ENCODE peak calls at places on chromosomes 13 and 19, in eight cellular contexts. S is WTC11, W is SK-N-SH, V is HepG2, J is A549, M is H1, H is K562, U is GM12878. X is an unnamed sample.

GRCh38 chr13:50085063-50085462 is 69.8 kb downstream of the KCNRG start:
- DNase-seq in M (no peak), V (peak; percentile 20), S (no peak), U (no peak), J (peak; percentile 32), W (no peak), H (no peak), X (peak; percentile 47)

GRCh38 chr19:18687740-18688465 is 4.4 kb downstream of the CRTC1 start:
- DNase-seq in S (no peak), V (no peak), J (no peak), M (no peak), U (no peak), W (no peak), H (no peak), X (no peak)

GRCh38 chr13:52356327-52356726 is 49.6 kb downstream of the THSD1 start:
- DNase-seq in S (no peak), W (no peak), H (no peak), J (no peak), M (no peak), U (no peak), V (no peak), X (peak; percentile 57)

GRCh38 chr19:38975861-38976271 is 324 bp upstream of the FBXO17 start:
- DNase-seq in S (peak; percentile 29), J (peak; percentile 92), W (no peak), V (peak; percentile 60), M (peak; percentile 68), U (no peak), H (no peak), X (peak; percentile 31)

GRCh38 chr19:32661318-32661717 is 13.7 kb downstream of the ANKRD27 start:
- DNase-seq in H (no peak), U (no peak), S (no peak), W (no peak), M (no peak), J (no peak), V (peak; percentile 37), X (no peak)

GRCh38 chr13:111337206-111337605 is 16.8 kb downstream of the TEX29 start:
- DNase-seq in U (no peak), M (no peak), J (no peak), H (no peak), S (no peak), W (no peak), V (no peak), X (peak; percentile 96)

GRCh38 chr13:78323848-78324247 is 279.5 kb downstream of the POU4F1 start:
- DNase-seq in S (no peak), J (no peak), H (no peak), U (no peak), W (no peak), V (no peak), M (no peak), X (no peak)

GRCh38 chr19:44055870-44056269 is 4.0 kb downstream of the ZNF223 start:
- DNase-seq in J (no peak), S (peak; percentile 21), W (no peak), U (no peak), V (no peak), M (no peak), H (no peak), X (no peak)

GRCh38 chr19:10454267-10454666 is 33.9 kb downstream of the PDE4A start:
- DNase-seq in W (peak; percentile 86), U (no peak), H (peak; percentile 56), S (peak; percentile 81), V (no peak), M (peak; percentile 85), J (peak; percentile 36), X (peak; percentile 18)

GRCh38 chr13:94712287-94712811 is at the start of gene SOX21:
- DNase-seq in S (peak; percentile 49), V (no peak), M (peak; percentile 80), U (no peak), W (no peak), H (no peak), J (peak; percentile 48), X (no peak)

GRCh38 chr13:94711561-94712286 is 621 bp downstream of the SOX21 start:
- DNase-seq in J (peak; percentile 47), H (peak; percentile 47), U (no peak), M (no peak), S (peak; percentile 41), W (peak; percentile 54), V (no peak), X (no peak)

GRCh38 chr13:94708971-94709614 is 3.3 kb downstream of the SOX21 start:
- DNase-seq in W (no peak), S (no peak), U (no peak), H (no peak), J (no peak), V (no peak), M (no peak), X (no peak)

GRCh38 chr13:94710081-94710809 is 2.1 kb downstream of the SOX21 start:
- DNase-seq in H (no peak), U (no peak), J (no peak), V (no peak), S (no peak), W (peak; percentile 32), M (no peak), X (no peak)

GRCh38 chr13:94710881-94711560 is 1.3 kb downstream of the SOX21 start:
- DNase-seq in U (no peak), S (peak; percentile 53), J (peak; percentile 42), W (peak; percentile 86), V (no peak), M (peak; percentile 78), H (peak; percentile 54), X (no peak)
- TF ChIP-seq USF2 in U (no peak), S (no peak), J (no peak), W (no peak), V (no peak), M (no peak), H (no peak), X (no peak)

GRCh38 chr13:43878897-43879322 is 630 bp downstream of the CCDC122 start:
- DNase-seq in W (no peak), S (no peak), H (no peak), V (peak; percentile 31), M (no peak), J (peak; percentile 62), U (peak; percentile 13), X (peak; percentile 81)
- TF ChIP-seq USF2 in W (no peak), S (no peak), H (no peak), V (no peak), M (no peak), J (no peak), U (no peak), X (no peak)

GRCh38 chr19:48735031-48735615 is 5.3 kb downstream of the RASIP1 start:
- DNase-seq in V (no peak), H (no peak), S (peak; percentile 81), W (no peak), J (peak; percentile 85), U (no peak), M (peak; percentile 88), X (no peak)
- TF ChIP-seq USF2 in V (no peak), H (no peak), S (no peak), W (no peak), J (no peak), U (no peak), M (no peak), X (no peak)

DNA sequence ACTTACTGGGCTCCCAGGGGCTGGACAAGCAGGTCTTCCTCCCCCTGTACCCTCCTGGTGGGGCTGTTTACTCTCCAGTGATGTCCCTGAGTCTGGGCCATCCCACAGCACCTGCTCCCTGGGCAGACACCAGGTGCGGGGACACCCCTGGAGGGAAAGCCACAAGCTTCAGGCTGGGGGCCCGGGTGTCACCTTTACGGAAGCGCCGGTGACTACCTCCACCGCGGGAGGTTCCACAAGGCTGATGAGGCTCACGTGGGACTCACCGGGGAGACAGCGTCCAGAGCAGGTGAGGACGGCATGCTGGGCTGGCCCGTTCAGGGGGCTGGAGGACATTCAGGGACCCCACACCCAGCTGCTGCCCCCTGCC is 24.9 kb downstream of the NFILZ start:
- DNase-seq in W (peak; percentile 22), S (no peak), V (no peak), M (no peak), J (no peak), H (peak; percentile 21), U (no peak), X (no peak)
- TF ChIP-seq USF2 in W (no peak), S (no peak), V (no peak), M (no peak), J (no peak), H (no peak), U (no peak), X (no peak)

DNA sequence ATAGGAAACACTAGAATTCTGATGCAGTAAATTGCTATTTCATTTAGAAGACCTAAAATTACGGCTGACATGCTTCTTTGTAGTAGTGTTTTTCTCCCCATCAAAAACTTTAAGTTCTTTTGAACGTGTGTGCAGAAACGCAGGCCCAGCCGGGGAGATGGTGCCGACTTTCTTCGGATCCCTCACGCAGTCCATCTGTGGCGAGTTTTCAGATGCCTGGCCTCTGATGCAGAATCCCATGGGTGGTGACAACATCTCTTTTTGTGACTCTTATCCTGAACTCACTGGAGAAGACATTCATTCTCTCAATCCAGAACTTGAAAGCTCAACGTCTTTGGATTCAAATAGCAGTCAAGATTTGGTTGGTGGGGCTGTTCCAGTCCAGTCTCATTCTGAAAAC is 98.3 kb downstream of the TNFRSF19 start:
- DNase-seq in W (no peak), J (no peak), H (no peak), M (no peak), V (no peak), S (no peak), U (no peak), X (no peak)
- TF ChIP-seq USF2 in W (no peak), J (no peak), H (no peak), M (no peak), V (no peak), S (no peak), U (no peak), X (no peak)

GRCh38 chr19:51691122-51692064 is 1.7 kb upstream of the SPACA6 start:
- DNase-seq in J (peak; percentile 81), W (peak; percentile 42), M (no peak), S (peak; percentile 25), V (no peak), H (no peak), U (no peak), X (peak; percentile 65)

GRCh38 chr19:51690359-51691121 is 2.6 kb upstream of the SPACA6 start:
- DNase-seq in M (peak; percentile 84), W (peak; percentile 84), J (peak; percentile 92), S (peak; percentile 76), U (no peak), H (peak; percentile 86), V (no peak), X (peak; percentile 68)

GRCh38 chr19:51688665-51689571 is 4.2 kb upstream of the SPACA6 start:
- DNase-seq in V (peak; percentile 61), M (peak; percentile 80), S (peak; percentile 81), U (no peak), H (peak; percentile 79), J (peak; percentile 95), W (peak; percentile 90), X (peak; percentile 95)

GRCh38 chr19:51687791-51688664 is 5.1 kb upstream of the SPACA6 start:
- DNase-seq in W (peak; percentile 57), S (peak; percentile 64), H (peak; percentile 47), U (no peak), J (peak; percentile 73), V (no peak), M (peak; percentile 77), X (peak; percentile 44)

DNA sequence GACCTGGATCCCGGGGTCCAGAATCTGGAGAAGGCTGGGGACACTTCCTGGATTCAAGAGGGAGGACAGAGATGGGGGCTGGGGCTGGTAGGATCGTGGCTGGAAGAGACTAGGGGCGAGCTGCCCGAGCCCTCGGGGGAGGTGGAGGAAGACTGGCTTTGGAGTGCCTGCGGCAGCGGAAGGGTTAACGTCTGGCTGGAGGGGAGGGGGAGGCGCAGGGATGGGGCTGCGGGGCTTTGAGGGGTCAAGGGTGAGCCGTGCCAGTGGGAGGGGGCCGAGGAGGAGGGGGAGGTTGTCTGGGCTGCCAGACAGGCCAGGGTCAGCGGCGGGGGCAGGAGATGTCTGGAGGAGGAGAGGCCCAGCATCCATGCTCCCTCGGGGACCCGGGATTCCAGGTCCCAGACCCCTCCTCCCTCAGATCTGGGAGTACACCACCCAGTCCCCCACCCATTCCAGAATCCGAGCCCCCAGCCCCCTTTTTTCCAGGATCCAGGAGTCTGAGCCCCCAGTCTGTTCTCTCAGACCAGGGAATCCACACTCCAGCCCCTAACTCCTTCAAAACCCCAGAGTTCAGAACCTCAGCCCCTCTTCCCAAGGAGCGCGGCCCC is 3.3 kb upstream of the SPACA6 start:
- DNase-seq in U (no peak), J (peak; percentile 87), M (peak; percentile 83), W (peak; percentile 77), S (peak; percentile 77), H (peak; percentile 43), V (no peak), X (no peak)
- TF ChIP-seq USF2 in U (no peak), J (no peak), M (no peak), W (no peak), S (no peak), H (no peak), V (no peak), X (no peak)